ENCODE peak calls at places on chromosomes 4 and X, in ten cellular contexts. N is cardiac fibroblast, M is fibroblast of mammary gland, D is AG10803, E is esophagus squamous epithelium, R is HepG2, Q is lower leg skin, X is endodermal cell, W is left lung, J is ascending aorta. V is an unnamed sample.

GRCh38 chrX:38985375-38985774 is 184.1 kb downstream of the MID1IP1 start:
- DNase-seq in N (peak), E (no peak), X (no peak), D (peak), J (no peak), Q (no peak), M (peak), R (no peak), W (no peak), V (no peak)

GRCh38 chr4:1960170-1960825 is 48.5 kb downstream of the NELFA start:
- DNase-seq in Q (no peak), X (no peak), M (peak), D (peak), R (no peak), E (no peak), N (peak), J (no peak), W (no peak), V (no peak)

GRCh38 chrX:24014388-24015018 is 12.5 kb downstream of the KLHL15 start:
- DNase-seq in Q (no peak), E (no peak), D (no peak), J (no peak), M (peak), W (no peak), R (no peak), X (no peak), N (no peak), V (no peak)

GRCh38 chr4:150769235-150769634 is 187.3 kb downstream of the MAB21L2 start:
- DNase-seq in J (no peak), M (peak), N (peak), W (no peak), E (no peak), D (peak), Q (no peak), R (peak), X (no peak), V (no peak)

GRCh38 chr4:36242629-36243354 is 1.5 kb downstream of the ARAP2 start:
- DNase-seq in X (no peak), N (no peak), Q (no peak), M (no peak), W (no peak), R (no peak), D (no peak), J (no peak), E (no peak), V (no peak)

GRCh38 chr4:30181918-30182317 is 538.3 kb upstream of the PCDH7 start:
- DNase-seq in M (no peak), N (no peak), X (no peak), E (no peak), R (no peak), D (no peak), J (no peak), Q (no peak), W (no peak), V (no peak)

GRCh38 chr4:140212646-140213045 is 58.7 kb upstream of the MAML3 start:
- DNase-seq in D (no peak), X (no peak), W (no peak), Q (no peak), R (no peak), J (no peak), E (no peak), M (no peak), N (no peak), V (no peak)

GRCh38 chr4:73612032-73612431 is 8.2 kb downstream of the RASSF6 start:
- DNase-seq in D (no peak), M (peak), W (no peak), N (peak), Q (no peak), R (no peak), X (no peak), E (no peak), J (no peak), V (no peak)

GRCh38 chrX:28586291-28586690 is 955 bp upstream of the IL1RAPL1 start:
- DNase-seq in R (no peak), D (no peak), M (no peak), N (peak), Q (no peak), E (no peak), W (no peak), J (no peak), X (peak), V (no peak)

GRCh38 chr4:82430193-82431025 is at the start of the genes ENOPH1 and HNRNPDL:
- DNase-seq in N (peak), E (peak), X (peak), M (peak), R (peak), D (peak), Q (peak), W (peak), J (peak), V (peak)

GRCh38 chr4:82428526-82428968 is 1.7 kb downstream of the HNRNPDL start:
- DNase-seq in N (no peak), D (no peak), X (no peak), J (no peak), M (no peak), R (no peak), W (no peak), Q (no peak), E (no peak), V (no peak)

GRCh38 chr4:82431026-82431745 is 796 bp downstream of the ENOPH1 start:
- DNase-seq in N (peak), E (peak), M (no peak), X (peak), J (no peak), R (no peak), Q (no peak), W (peak), D (peak), V (no peak)

GRCh38 chr4:82428969-82429727 is 1.1 kb downstream of the HNRNPDL start:
- DNase-seq in M (peak), X (peak), N (peak), J (peak), D (peak), Q (peak), W (peak), E (peak), R (peak), V (peak)

GRCh38 chr4:82429728-82430192 is 502 bp downstream of the HNRNPDL start:
- DNase-seq in N (no peak), E (peak), J (no peak), W (peak), X (no peak), M (peak), D (no peak), Q (peak), R (no peak), V (no peak)
- TF ChIP-seq CTCF in N (no peak), E (no peak), J (no peak), W (peak), X (no peak), M (no peak), D (no peak), Q (no peak), R (no peak), V (no peak)

DNA sequence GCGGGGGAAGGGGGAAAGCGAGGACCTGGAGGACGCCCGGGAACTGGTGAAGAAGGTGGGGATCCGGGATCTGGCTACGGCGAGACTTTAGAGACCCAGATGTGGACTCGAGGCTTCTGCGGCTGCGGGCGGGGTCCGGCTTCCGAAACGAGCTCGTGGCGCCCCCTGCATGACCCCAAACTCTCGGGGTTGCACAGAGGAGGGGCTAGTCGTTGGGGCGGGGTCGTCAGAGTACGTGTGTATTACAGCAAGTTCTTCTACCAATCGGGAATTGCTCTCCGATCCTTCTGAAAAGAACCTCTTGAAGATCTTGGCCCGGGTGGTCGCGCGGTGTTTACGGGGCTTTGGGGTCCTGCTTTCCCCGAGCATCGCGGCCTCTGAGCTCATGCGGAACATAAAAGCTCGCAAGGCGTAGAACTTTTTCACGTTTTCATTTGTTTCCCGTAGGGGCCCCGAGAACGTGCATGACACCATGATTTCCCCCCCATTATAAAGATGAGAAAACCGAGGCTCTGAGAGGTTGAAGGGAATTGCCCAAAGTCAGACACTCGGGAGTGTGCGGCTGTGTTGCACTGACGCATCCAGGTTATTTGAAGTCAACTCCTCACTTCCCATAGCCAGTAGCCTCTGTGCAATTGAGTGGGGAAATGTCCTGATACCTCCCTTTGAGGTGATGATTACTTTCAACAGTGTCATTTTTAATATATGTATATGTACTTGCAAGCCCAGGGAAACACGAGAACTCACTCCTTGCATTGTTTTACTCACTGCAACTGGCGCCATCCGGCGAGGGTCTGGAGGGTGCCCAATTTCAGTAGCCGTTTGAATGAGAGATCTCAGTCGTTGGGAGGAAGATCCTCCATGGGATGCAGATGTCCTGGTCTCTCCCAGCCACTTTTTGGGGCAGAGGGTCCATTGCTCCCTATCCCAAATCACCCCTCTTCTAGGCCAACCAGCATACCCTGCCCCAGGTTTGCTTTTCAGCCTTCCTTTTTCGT is at the start of gene BEND4:
- DNase-seq in Q (no peak), W (no peak), M (peak), X (peak), R (no peak), N (no peak), D (no peak), J (no peak), E (no peak), V (no peak)
- H3K4me3 ChIP-seq in Q (no peak), W (peak), M (no peak), X (peak), R (no peak), N (peak), D (no peak), J (peak), E (peak), V (peak)

DNA sequence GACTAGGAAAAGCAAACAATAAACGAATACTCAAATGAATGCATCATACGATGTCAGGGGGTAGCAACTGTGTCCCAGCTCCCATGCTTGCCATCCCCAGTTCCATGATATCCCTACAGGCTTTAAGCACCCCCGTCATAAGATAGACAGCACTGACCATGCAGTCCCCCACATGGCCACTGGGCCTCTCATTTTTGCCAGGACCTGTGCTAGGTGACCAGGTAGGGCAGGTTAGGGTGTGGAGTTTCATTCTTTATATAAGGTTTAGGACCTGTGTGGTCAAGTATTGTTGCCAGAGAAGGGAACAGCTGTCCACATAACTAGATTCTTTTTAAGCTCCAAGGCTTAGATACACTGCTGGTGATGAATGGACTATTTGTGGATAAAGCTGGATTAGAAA is 9.7 kb downstream of the PPEF2 start:
- DNase-seq in D (no peak), R (no peak), Q (no peak), M (no peak), E (no peak), J (no peak), W (no peak), N (no peak), X (peak), V (no peak)
- TF ChIP-seq CTCF in D (peak), R (no peak), Q (no peak), M (peak), E (no peak), J (no peak), W (no peak), N (peak), X (peak), V (no peak)

DNA sequence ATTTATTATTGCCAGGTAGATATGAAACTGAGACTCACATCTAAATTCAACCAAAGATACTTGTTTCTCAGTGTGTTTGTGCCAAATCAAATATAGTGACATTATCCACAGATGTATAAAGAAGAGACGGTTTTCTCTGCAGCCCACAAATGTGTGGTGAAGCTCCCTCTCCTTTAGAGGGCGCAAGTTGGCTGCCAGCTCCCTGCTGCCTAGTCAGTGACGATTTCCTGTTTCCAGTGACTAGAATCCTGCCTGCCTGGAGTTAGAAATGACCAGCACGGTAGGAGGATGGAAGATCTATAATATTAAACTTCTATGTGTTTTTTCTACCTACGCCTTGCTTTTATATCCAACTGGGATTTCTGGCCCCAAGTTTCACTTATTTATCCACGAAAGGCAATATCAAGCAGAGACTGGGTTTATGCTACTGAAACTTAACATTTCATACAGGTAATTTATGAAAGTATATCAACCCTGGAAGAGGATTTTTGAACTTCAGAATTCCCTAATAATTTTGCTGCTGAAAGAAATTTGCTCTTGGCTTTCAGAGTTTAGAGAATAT is 1793.7 kb upstream of the TENM3 start:
- DNase-seq in Q (no peak), X (peak), D (no peak), M (no peak), W (no peak), R (peak), J (no peak), N (no peak), E (no peak), V (peak)
- H3K4me3 ChIP-seq in Q (no peak), X (peak), D (no peak), M (no peak), W (no peak), R (no peak), J (no peak), N (no peak), E (no peak), V (peak)

GRCh38 chr4:134935320-134935719 is 733.7 kb upstream of the PABPC4L start:
- DNase-seq in W (no peak), E (no peak), N (peak), X (peak), J (no peak), M (no peak), D (no peak), Q (no peak), R (no peak), V (no peak)
- TF ChIP-seq CTCF in W (no peak), E (no peak), N (no peak), X (peak), J (no peak), M (no peak), D (no peak), Q (no peak), R (peak), V (peak)

GRCh38 chrX:96971812-96972211 is 88.1 kb downstream of the RPA4 start:
- DNase-seq in J (no peak), W (no peak), Q (no peak), R (no peak), E (no peak), M (no peak), N (no peak), X (peak), D (no peak), V (no peak)
- H3K4me3 ChIP-seq in J (no peak), W (no peak), Q (no peak), R (no peak), E (no peak), M (no peak), N (no peak), X (no peak), D (no peak), V (no peak)